ENCODE peak calls at places on chromosomes 3 and 15, in six cellular contexts. L is CD8-positive, alpha-beta memory T cell; S is neural progenitor cell; E is colonic mucosa; C is left ventricle myocardium inferior; B is ovary. P is an unnamed sample. For H3K9me3, the result is how much of the 10 kb centered on the place peaks cover.

GRCh38 chr3:108899530-108899929 is 54.1 kb downstream of the GUCA1C start:
- DNase-seq in L (no peak), S (peak), E (no peak), C (no peak), B (no peak), P (no peak)

GRCh38 chr3:188584162-188584529 is 430.2 kb downstream of the LPP start:
- DNase-seq in L (no peak), S (no peak), E (no peak), C (no peak), B (no peak), P (no peak)

GRCh38 chr15:37079726-37080125 is 20.6 kb downstream of the MEIS2 start:
- DNase-seq in L (no peak), S (no peak), E (no peak), C (no peak), B (no peak), P (peak)

GRCh38 chr3:45056608-45057301 is 30.7 kb downstream of the CLEC3B start:
- DNase-seq in L (no peak), S (no peak), E (no peak), C (no peak), B (no peak), P (no peak)

GRCh38 chr3:127820871-127821853 is 1.2 kb downstream of the MGLL start:
- DNase-seq in L (no peak), S (no peak), E (peak), C (peak), B (no peak), P (no peak)

GRCh38 chr3:175146258-175146657 is 287.1 kb downstream of the NAALADL2 start:
- DNase-seq in L (no peak), S (no peak), E (no peak), C (no peak), B (no peak), P (no peak)

GRCh38 chr15:29859981-29860745 is 37.9 kb upstream of the TJP1 start:
- DNase-seq in L (no peak), S (no peak), E (no peak), C (no peak), B (no peak), P (no peak)

GRCh38 chr3:11558461-11558903 is 85.2 kb downstream of the VGLL4 start:
- DNase-seq in L (no peak), S (no peak), E (no peak), C (peak), B (peak), P (peak)

GRCh38 chr3:195096053-195096452 is 174.9 kb downstream of the XXYLT1 start:
- DNase-seq in L (no peak), S (no peak), E (no peak), C (no peak), B (no peak), P (peak)

GRCh38 chr3:160065282-160065681 is 76.6 kb downstream of the IL12A start:
- DNase-seq in L (no peak), S (no peak), E (no peak), C (no peak), B (no peak), P (no peak)

GRCh38 chr3:69791919-69792399 is 52.7 kb downstream of the MITF start:
- DNase-seq in L (no peak), S (no peak), E (no peak), C (no peak), B (no peak), P (no peak)

GRCh38 chr3:15284121-15284889 is 48.1 kb downstream of the SH3BP5 start:
- DNase-seq in L (no peak), S (no peak), E (peak), C (peak), B (no peak), P (peak)

GRCh38 chr3:59839283-59839682 is 789.5 kb upstream of the CFAP20DC start:
- DNase-seq in L (no peak), S (no peak), E (no peak), C (no peak), B (no peak), P (no peak)

GRCh38 chr15:70699873-70700272 is 63.5 kb downstream of the UACA start:
- DNase-seq in L (no peak), S (no peak), E (no peak), C (no peak), B (no peak), P (no peak)

GRCh38 chr3:187767266-187768032 is 22.2 kb upstream of the BCL6 start:
- DNase-seq in L (no peak), S (no peak), E (no peak), C (no peak), B (no peak), P (no peak)

GRCh38 chr3:104460477-104461406 is 906.0 kb upstream of the ALCAM start:
- DNase-seq in L (no peak), S (peak), E (no peak), C (no peak), B (no peak), P (no peak)

GRCh38 chr3:128727996-128728395 is 2.0 kb downstream of the RAB7A start:
- DNase-seq in L (no peak), S (no peak), E (no peak), C (no peak), B (no peak), P (no peak)

GRCh38 chr3:112811917-112812660 is 34.6 kb downstream of the CD200R1L start:
- DNase-seq in L (no peak), S (no peak), E (no peak), C (no peak), B (peak), P (no peak)

GRCh38 chr15:63006032-63006878 is 36.3 kb upstream of the TPM1 start:
- DNase-seq in L (no peak), S (peak), E (no peak), C (no peak), B (no peak), P (no peak)

GRCh38 chr3:99394831-99395733 is 243.3 kb upstream of the COL8A1 start:
- DNase-seq in L (no peak), S (no peak), E (no peak), C (no peak), B (no peak), P (no peak)

GRCh38 chr3:135650309-135650708 is 315.2 kb upstream of the PPP2R3A start:
- DNase-seq in L (no peak), S (no peak), E (no peak), C (no peak), B (no peak), P (no peak)

GRCh38 chr3:39407773-39408492 is 1.4 kb downstream of the RPSA start:
- DNase-seq in L (no peak), S (no peak), E (no peak), C (no peak), B (no peak), P (no peak)
- H3K4me3 ChIP-seq in L (peak), S (peak), E (peak), C (peak), B (no peak), P (no peak)

GRCh38 chr3:149832086-149832485 is 19.1 kb downstream of the RNF13 start:
- DNase-seq in L (no peak), S (no peak), E (no peak), C (no peak), B (no peak), P (no peak)
- H3K9me3 ChIP-seq in L (under half), S (under half), E (under half), C (half or more), B (under half), P (under half)

GRCh38 chr3:151768393-151768930 is 34.7 kb downstream of the AADACL2 start:
- DNase-seq in L (no peak), S (no peak), E (no peak), C (no peak), B (no peak), P (no peak)
- H3K4me3 ChIP-seq in L (no peak), S (no peak), E (no peak), C (no peak), B (no peak), P (no peak)

DNA sequence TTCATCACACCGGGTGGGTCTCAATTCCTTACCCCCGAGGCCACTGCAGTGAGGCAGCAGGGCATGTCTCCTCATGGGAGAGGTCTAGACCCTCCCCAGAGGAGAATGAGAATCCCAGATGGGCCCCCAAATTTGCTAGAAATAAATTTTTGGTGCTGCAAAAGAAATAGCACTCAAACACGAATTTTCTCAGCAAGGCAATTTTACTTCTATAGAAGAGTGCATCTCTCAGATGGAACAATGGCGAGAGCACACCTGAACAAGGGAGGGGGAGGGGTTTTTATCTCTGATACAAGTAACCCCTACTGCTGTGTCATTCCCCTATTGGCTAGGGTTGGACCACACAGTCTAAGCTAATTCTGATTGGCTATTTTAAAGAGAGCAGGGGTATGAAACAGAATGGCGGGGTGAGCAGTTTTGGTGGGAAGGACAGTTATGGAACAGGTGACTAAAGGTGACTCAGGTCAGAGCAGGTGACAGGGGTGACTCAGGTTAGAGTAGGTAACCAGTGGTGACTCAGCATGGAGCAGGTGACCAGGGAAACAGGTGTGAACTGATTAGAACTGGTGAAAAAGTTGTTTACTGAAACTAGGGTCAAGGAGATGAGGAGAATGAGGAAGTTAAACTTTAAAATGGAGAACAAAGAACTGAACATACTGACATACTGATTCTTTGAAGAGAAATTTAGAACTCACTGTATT is 93.0 kb upstream of the WNT7A start:
- DNase-seq in L (no peak), S (no peak), E (no peak), C (no peak), B (no peak), P (no peak)
- H3K9me3 ChIP-seq in L (under half), S (under half), E (under half), C (under half), B (under half), P (under half)

GRCh38 chr15:55738715-55739114 is 4.2 kb downstream of the PRTG start:
- DNase-seq in L (no peak), S (no peak), E (no peak), C (no peak), B (no peak), P (no peak)

GRCh38 chr15:55740981-55741591 is 1.9 kb downstream of the PRTG start:
- DNase-seq in L (no peak), S (peak), E (no peak), C (no peak), B (no peak), P (no peak)

GRCh38 chr15:55741592-55742497 is 1.1 kb downstream of the PRTG start:
- DNase-seq in L (no peak), S (peak), E (peak), C (no peak), B (peak), P (no peak)

GRCh38 chr15:55740479-55740878 is 2.5 kb downstream of the PRTG start:
- DNase-seq in L (no peak), S (no peak), E (no peak), C (no peak), B (no peak), P (no peak)

GRCh38 chr15:55739641-55740040 is 3.3 kb downstream of the PRTG start:
- DNase-seq in L (no peak), S (peak), E (no peak), C (no peak), B (no peak), P (no peak)
- H3K4me3 ChIP-seq in L (no peak), S (peak), E (no peak), C (no peak), B (no peak), P (no peak)

GRCh38 chr15:87662575-87662974 is 594.0 kb downstream of the NTRK3 start:
- DNase-seq in L (no peak), S (no peak), E (no peak), C (no peak), B (no peak), P (no peak)
- H3K9me3 ChIP-seq in L (under half), S (under half), E (under half), C (under half), B (under half), P (under half)

DNA sequence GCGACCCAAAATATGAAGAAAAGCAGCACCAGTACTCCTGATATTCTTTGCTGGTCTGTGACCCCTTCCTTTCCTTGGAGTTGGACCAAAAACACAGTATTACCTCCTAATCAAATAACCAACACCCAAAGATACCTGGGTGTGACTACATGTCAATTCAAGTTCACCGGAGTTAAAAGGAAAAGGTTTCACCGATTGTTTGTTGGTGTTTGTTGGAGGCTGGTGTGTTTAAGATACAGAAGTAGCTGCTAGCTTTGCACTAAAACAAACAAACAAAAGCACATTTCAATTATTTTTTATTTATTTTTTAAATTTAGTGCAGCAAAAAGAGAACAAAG is 81.5 kb downstream of the MYO1E start:
- DNase-seq in L (no peak), S (no peak), E (no peak), C (no peak), B (no peak), P (no peak)
- H3K4me3 ChIP-seq in L (no peak), S (no peak), E (no peak), C (no peak), B (no peak), P (no peak)

GRCh38 chr15:56232058-56232457 is 11.6 kb downstream of the RFX7 start:
- DNase-seq in L (no peak), S (no peak), E (no peak), C (no peak), B (no peak), P (no peak)

GRCh38 chr15:56240390-56240789 is 3.3 kb downstream of the RFX7 start:
- DNase-seq in L (no peak), S (no peak), E (no peak), C (no peak), B (no peak), P (no peak)

GRCh38 chr15:56234804-56235203 is 8.9 kb downstream of the RFX7 start:
- DNase-seq in L (no peak), S (no peak), E (no peak), C (no peak), B (no peak), P (no peak)

GRCh38 chr15:56233549-56233948 is 10.1 kb downstream of the RFX7 start:
- DNase-seq in L (no peak), S (no peak), E (no peak), C (no peak), B (no peak), P (no peak)

GRCh38 chr15:56236197-56236596 is 7.5 kb downstream of the RFX7 start:
- DNase-seq in L (no peak), S (no peak), E (no peak), C (no peak), B (no peak), P (no peak)
- H3K9me3 ChIP-seq in L (under half), S (under half), E (under half), C (under half), B (under half), P (under half)